ENCODE peak calls at places on chromosome 3, in four cellular contexts. O is sigmoid colon, V is H1, Q is A549. W is an unnamed sample. For H3K4me1, the result is how much of the 10 kb centered on the place peaks cover.

GRCh38 chr3:58173670-58174472 is 36.9 kb downstream of the DNASE1L3 start:
- DNase-seq in O (peak), V (no peak), Q (no peak), W (peak)

GRCh38 chr3:109115451-109115850 is 2.5 kb downstream of the MORC1 start:
- DNase-seq in O (no peak), V (no peak), Q (no peak), W (no peak)

GRCh38 chr3:64188810-64189560 is 36.3 kb downstream of the PRICKLE2 start:
- DNase-seq in O (peak), V (no peak), Q (peak), W (peak)

GRCh38 chr3:191397771-191398170 is 63.2 kb upstream of the PYDC2 start:
- DNase-seq in O (no peak), V (no peak), Q (no peak), W (no peak)

GRCh38 chr3:11562277-11562881 is 81.3 kb downstream of the VGLL4 start:
- DNase-seq in O (no peak), V (no peak), Q (no peak), W (no peak)

GRCh38 chr3:82978368-82978767 is 1216.9 kb upstream of the GBE1 start:
- DNase-seq in O (no peak), V (no peak), Q (no peak), W (no peak)

GRCh38 chr3:69842789-69843188 is 103.5 kb downstream of the MITF start:
- DNase-seq in O (no peak), V (no peak), Q (no peak), W (no peak)

GRCh38 chr3:151228291-151229125 is 25.5 kb upstream of the GPR171 start:
- DNase-seq in O (no peak), V (no peak), Q (no peak), W (no peak)

GRCh38 chr3:4524423-4524769 is 31.2 kb downstream of the ITPR1 start:
- DNase-seq in O (no peak), V (no peak), Q (no peak), W (no peak)

GRCh38 chr3:62529230-62529629 is 155.9 kb upstream of the FEZF2 start:
- DNase-seq in O (no peak), V (peak), Q (no peak), W (peak)

GRCh38 chr3:13017361-13018038 is 55.7 kb downstream of the IQSEC1 start:
- DNase-seq in O (peak), V (no peak), Q (no peak), W (no peak)

GRCh38 chr3:111215481-111215880 is 143.9 kb downstream of the NECTIN3 start:
- DNase-seq in O (no peak), V (no peak), Q (no peak), W (no peak)

GRCh38 chr3:9110802-9111201 is 138.6 kb downstream of the SRGAP3 start:
- DNase-seq in O (no peak), V (no peak), Q (no peak), W (no peak)

GRCh38 chr3:195286115-195286872 is 15.3 kb upstream of the XXYLT1 start:
- DNase-seq in O (no peak), V (no peak), Q (no peak), W (no peak)

GRCh38 chr3:124916837-124917409 is 17.6 kb downstream of the MUC13 start:
- DNase-seq in O (no peak), V (no peak), Q (no peak), W (no peak)

GRCh38 chr3:5304789-5305680 is 117.5 kb downstream of the EDEM1 start:
- DNase-seq in O (no peak), V (peak), Q (peak), W (peak)

GRCh38 chr3:43695863-43696262 is 5.1 kb downstream of the ABHD5 start:
- DNase-seq in O (no peak), V (no peak), Q (no peak), W (no peak)

GRCh38 chr3:99407257-99407656 is 231.1 kb upstream of the COL8A1 start:
- DNase-seq in O (no peak), V (no peak), Q (no peak), W (no peak)

GRCh38 chr3:153980252-153980590 is 141.0 kb upstream of the ARHGEF26 start:
- DNase-seq in O (no peak), V (no peak), Q (no peak), W (no peak)

DNA sequence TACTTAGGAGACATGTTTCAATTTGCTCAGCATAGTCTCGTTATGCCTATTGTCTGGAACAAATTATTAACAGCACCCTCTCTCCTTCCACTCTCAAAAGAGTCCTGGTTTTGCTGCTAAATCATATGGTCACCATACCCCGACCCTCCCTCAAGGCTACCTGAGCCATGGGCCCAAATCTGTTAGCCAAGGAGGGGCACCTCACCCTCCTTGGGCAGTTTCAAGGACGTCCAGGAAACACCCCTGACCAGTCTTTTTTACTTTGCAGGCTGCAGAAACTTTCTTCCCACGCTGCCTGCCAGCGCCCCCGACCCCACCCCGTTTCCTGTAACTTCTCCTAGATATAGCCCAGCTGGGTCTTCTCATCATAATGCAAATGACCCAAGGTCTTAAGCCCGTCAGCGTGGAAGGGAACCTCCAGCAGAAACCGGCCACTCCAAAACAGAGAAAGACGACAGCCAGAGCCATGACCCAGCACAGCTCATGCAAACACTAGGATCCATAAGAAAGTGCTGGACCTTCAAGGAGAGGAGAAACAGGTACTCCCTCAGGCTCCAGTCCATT is 62.3 kb downstream of the ADCY5 start:
- DNase-seq in O (peak), V (no peak), Q (no peak), W (peak)
- TF ChIP-seq EP300 in O (no peak), V (no peak), Q (no peak), W (no peak)

DNA sequence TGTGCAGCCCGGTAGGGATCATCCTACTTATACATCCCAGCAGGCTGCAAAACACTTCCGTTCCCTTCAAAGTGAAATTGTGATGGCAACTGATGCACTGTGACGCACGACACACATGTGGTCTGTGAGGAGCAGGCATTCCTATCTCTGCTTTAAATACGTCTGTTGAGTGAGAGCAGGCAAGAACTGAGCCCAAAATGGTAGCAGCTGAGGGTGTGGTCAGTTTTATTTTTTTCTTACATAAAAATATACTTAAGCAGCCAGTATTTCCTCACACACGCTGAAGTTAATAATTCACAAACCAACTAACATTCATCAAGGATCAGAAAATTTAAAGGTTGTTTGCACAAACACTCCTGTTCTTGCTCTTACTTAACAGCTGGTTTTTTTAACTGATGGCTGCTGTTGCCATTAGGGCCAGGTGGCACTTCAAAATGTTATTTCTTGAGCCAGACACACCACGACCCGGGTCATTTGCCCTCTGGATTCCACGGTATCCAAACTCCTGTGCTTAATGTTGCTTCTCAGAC is 23.9 kb downstream of the LRIG1 start:
- DNase-seq in O (peak), V (no peak), Q (no peak), W (no peak)
- H3K4me1 ChIP-seq in O (half or more), V (under half), Q (under half), W (under half)

DNA sequence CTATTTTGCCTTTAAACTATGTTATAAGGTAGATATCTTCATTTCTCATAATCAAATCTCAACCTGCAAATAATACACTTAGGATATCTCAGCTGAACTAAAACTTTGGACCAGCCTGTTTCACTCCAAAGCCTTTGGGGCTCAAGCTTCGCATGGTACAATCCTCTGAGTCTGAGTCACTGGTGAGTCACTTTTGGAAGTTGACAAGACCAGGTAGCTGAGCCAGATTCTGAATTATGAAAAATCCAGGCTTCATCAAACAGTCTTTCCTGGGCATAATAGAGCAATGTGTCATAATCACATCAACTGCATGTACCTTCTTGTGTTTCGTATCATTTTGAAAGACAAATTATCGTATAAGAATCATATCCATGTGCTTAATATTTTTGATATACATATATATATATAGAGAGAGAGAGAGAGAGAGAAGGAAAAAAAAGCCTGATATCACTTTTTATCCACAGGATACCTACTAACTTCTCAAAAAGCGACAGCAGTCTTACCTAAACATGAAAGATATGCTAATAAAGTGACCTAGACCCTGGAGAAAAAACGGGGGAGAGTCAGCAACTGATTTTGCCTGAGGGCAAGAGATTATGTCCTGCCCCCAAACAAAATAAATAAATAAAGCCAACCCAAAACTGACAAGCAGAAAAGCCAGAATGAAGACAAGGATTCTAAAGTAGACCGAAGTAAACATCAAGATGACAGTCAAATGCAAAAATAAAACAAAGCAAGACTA is 263.9 kb upstream of the TGFBR2 start:
- DNase-seq in O (peak), V (no peak), Q (peak), W (no peak)
- TF ChIP-seq EP300 in O (no peak), V (no peak), Q (peak), W (no peak)

DNA sequence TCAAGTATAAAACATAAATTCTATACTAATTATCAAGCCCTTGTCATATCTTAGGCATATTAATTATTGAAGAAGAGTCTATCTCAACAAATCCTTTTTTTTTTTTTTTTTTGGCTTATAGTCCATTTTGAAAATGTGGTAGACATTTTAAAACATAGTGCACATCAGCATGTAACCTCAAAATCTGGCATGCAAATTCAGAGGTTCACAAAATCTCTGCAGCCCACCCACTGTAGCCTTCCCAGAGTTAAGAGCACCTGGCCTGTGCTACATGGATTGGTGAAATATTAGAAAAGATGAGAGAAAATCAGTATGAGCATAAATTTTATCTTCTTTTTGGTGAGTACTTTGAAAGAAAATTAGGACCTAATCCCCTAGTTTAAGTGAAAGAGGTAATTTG is 84.8 kb downstream of the MBNL1 start:
- DNase-seq in O (no peak), V (no peak), Q (no peak), W (no peak)
- H3K4me1 ChIP-seq in O (half or more), V (under half), Q (under half), W (under half)

GRCh38 chr3:145282505-145282904 is 878.5 kb downstream of the PLOD2 start:
- DNase-seq in O (no peak), V (no peak), Q (no peak), W (no peak)
- TF ChIP-seq EP300 in O (no peak), V (no peak), Q (no peak), W (no peak)

GRCh38 chr3:35659808-35660207 is 20.5 kb downstream of the ARPP21 start:
- DNase-seq in O (no peak), V (no peak), Q (no peak), W (no peak)
- H3K4me1 ChIP-seq in O (under half), V (under half), Q (under half), W (under half)

GRCh38 chr3:177490626-177491025 is 293.3 kb upstream of the TBL1XR1 start:
- DNase-seq in O (no peak), V (no peak), Q (no peak), W (no peak)

GRCh38 chr3:177493091-177493490 is 295.8 kb upstream of the TBL1XR1 start:
- DNase-seq in O (no peak), V (no peak), Q (no peak), W (no peak)

GRCh38 chr3:177488740-177489139 is 291.5 kb upstream of the TBL1XR1 start:
- DNase-seq in O (no peak), V (no peak), Q (no peak), W (no peak)

GRCh38 chr3:177494216-177494615 is 296.9 kb upstream of the TBL1XR1 start:
- DNase-seq in O (no peak), V (no peak), Q (no peak), W (no peak)

GRCh38 chr3:177491301-177492031 is 294.2 kb upstream of the TBL1XR1 start:
- DNase-seq in O (no peak), V (no peak), Q (no peak), W (no peak)
- TF ChIP-seq EP300 in O (no peak), V (no peak), Q (no peak), W (no peak)

GRCh38 chr3:50260942-50261441 is 8.0 kb upstream of the SEMA3B start:
- DNase-seq in O (no peak), V (no peak), Q (no peak), W (no peak)
- H3K4me1 ChIP-seq in O (under half), V (under half), Q (under half), W (under half)

GRCh38 chr3:190084983-190085382 is 35.7 kb downstream of the P3H2 start:
- DNase-seq in O (no peak), V (no peak), Q (no peak), W (no peak)

GRCh38 chr3:190089711-190090110 is 31.0 kb downstream of the P3H2 start:
- DNase-seq in O (no peak), V (no peak), Q (no peak), W (no peak)

GRCh38 chr3:190092250-190092649 is 28.4 kb downstream of the P3H2 start:
- DNase-seq in O (no peak), V (no peak), Q (no peak), W (no peak)

GRCh38 chr3:190086191-190086590 is 34.5 kb downstream of the P3H2 start:
- DNase-seq in O (no peak), V (peak), Q (no peak), W (no peak)

DNA sequence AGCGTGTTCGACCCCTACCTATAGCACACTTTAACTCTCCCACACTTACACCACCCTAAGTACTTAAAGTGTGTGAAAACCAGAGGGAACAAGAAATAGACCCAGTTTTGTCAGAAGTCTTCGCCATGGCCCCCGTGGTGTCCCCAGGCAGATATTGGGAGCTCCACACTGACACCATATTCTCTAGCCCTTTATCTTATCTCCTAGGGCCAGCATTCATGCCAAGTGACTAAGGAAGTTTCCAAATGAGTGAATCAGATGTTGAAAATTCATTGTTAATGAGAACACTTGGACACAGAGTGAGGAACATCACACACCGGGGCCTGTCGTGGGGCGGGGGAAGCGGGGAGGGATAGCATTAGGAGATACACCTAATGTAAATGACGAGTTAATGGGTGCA is 31.8 kb downstream of the P3H2 start:
- DNase-seq in O (no peak), V (no peak), Q (no peak), W (no peak)
- TF ChIP-seq EP300 in O (no peak), V (no peak), Q (no peak), W (no peak)